ENCODE peak calls at places on chromosome 4, in four cellular contexts. R is BE2C, N is GM20000, S is breast epithelium. E is an unnamed sample.

GRCh38 chr4:101693842-101694398 is 96.6 kb upstream of the BANK1 start:
- DNase-seq in N (peak; percentile 9), R (no peak), S (no peak), E (no peak)

GRCh38 chr4:6894086-6894478 is 15.5 kb upstream of the TBC1D14 start:
- DNase-seq in S (no peak), R (no peak), N (no peak), E (no peak)

GRCh38 chr4:38266616-38267015 is 306.4 kb downstream of the PTTG2 start:
- DNase-seq in R (no peak), N (no peak), S (no peak), E (no peak)

GRCh38 chr4:161829631-161830030 is 334.2 kb downstream of the FSTL5 start:
- DNase-seq in R (no peak), N (no peak), S (no peak), E (no peak)

GRCh38 chr4:106306561-106306960 is 9.4 kb downstream of the TBCK start:
- DNase-seq in R (no peak), N (no peak), S (no peak), E (no peak)

GRCh38 chr4:105637409-105638258 is 70.9 kb downstream of the INTS12 start:
- DNase-seq in S (peak; percentile 53), N (peak; percentile 11), R (peak; percentile 79), E (peak; percentile 54)

GRCh38 chr4:74640111-74640903 is 154.0 kb downstream of the BTC start:
- DNase-seq in R (no peak), N (no peak), S (no peak), E (no peak)

GRCh38 chr4:108029321-108029720 is 39.6 kb downstream of the HADH start:
- DNase-seq in S (no peak), R (no peak), N (no peak), E (no peak)

GRCh38 chr4:88296413-88297052 is 12.2 kb upstream of the PPM1K start:
- DNase-seq in S (no peak), N (no peak), R (no peak), E (no peak)

GRCh38 chr4:147578057-147578476 is 39.1 kb upstream of the TMEM184C start:
- DNase-seq in S (no peak), N (no peak), R (no peak), E (no peak)

GRCh38 chr4:17358236-17358635 is 153.7 kb downstream of the QDPR start:
- DNase-seq in S (no peak), N (no peak), R (no peak), E (no peak)

GRCh38 chr4:96073446-96073845 is 233.6 kb downstream of the PDHA2 start:
- DNase-seq in R (no peak), S (no peak), N (no peak), E (no peak)

GRCh38 chr4:109827672-109828071 is at the start of gene RRH:
- DNase-seq in R (no peak), N (no peak), S (no peak), E (no peak)

GRCh38 chr4:144868309-144868708 is 222.4 kb downstream of the HHIP start:
- DNase-seq in R (no peak), N (no peak), S (no peak), E (no peak)

GRCh38 chr4:8644461-8644891 is 51.9 kb downstream of the CPZ start:
- DNase-seq in R (no peak), S (peak; percentile 35), N (no peak), E (peak; percentile 12)

GRCh38 chr4:69689530-69690111 is 36.6 kb upstream of the UGT2A1 start:
- DNase-seq in R (no peak), S (no peak), N (peak; percentile 16), E (no peak)

GRCh38 chr4:4831825-4832224 is 27.6 kb upstream of the MSX1 start:
- DNase-seq in N (no peak), S (no peak), R (no peak), E (no peak)

GRCh38 chr4:173252024-173252935 is 81.9 kb downstream of the HMGB2 start:
- DNase-seq in S (no peak), N (peak; percentile 45), R (no peak), E (no peak)

GRCh38 chr4:132063829-132064228 is 1085.3 kb upstream of the PCDH10 start:
- DNase-seq in N (no peak), S (no peak), R (peak; percentile 72), E (no peak)

GRCh38 chr4:62709618-62710252 is 1509.6 kb downstream of the ADGRL3 start:
- DNase-seq in N (peak; percentile 14), R (no peak), S (no peak), E (no peak)

GRCh38 chr4:28686618-28687017 is 1826.0 kb downstream of the STIM2 start:
- DNase-seq in S (no peak), N (peak; percentile 6), R (peak; percentile 80), E (no peak)

GRCh38 chr4:140637836-140638235 is 69.1 kb upstream of the UCP1 start:
- DNase-seq in S (no peak), R (peak; percentile 42), N (peak; percentile 74), E (no peak)

GRCh38 chr4:113872426-113873260 is 106.8 kb downstream of the ARSJ start:
- DNase-seq in S (no peak), N (no peak), R (no peak), E (no peak)

GRCh38 chr4:38387348-38387747 is 276.7 kb upstream of the KLF3 start:
- DNase-seq in R (peak; percentile 90), S (no peak), N (no peak), E (no peak)

GRCh38 chr4:34720563-34720962 is 1523.8 kb downstream of the ARAP2 start:
- DNase-seq in S (no peak), R (no peak), N (peak; percentile 3), E (no peak)

GRCh38 chr4:76569695-76570094 is 134.7 kb downstream of the SHROOM3 start:
- DNase-seq in R (no peak), S (no peak), N (no peak), E (no peak)

DNA sequence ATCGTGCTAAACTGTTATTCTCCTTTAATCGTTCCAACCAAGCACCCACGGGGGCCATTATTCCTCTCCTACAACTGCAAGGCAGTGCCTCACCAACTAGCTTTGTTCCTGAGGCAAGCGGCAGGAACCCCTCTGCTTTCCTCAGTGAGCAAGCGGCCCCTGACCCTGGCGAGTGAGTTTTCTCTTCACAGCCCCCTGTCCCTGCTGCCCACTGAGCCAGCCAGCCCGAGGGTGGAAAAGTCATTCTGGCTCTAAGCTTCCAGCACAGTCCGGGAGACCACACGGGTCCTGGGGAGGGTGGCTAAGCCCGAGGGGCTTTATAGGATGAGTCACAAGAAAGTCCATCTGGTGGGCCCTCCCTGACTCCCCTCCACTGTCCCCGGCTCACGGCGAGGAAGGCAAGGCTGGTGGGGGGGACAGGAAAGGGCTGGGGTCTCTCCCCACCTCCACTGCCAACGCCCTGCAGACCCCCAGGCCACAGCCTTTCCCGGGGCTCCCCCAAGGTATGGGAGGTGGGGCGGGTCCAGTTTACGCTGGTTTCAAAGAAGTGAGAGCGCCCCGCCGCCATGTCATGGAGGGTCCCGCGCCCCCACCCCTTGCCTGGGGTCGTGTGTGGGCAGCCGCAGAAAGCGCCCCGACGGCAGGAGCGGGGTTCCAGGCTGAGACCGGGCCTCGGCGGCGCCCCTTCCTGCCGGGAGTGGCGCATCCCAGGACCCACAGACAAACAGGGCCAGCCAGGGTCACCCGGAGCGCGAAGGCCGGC is 45.0 kb downstream of the CPLX1 start:
- DNase-seq in S (no peak), R (peak; percentile 29), N (no peak), E (no peak)
- TF ChIP-seq CTCF in S (no peak), R (no peak), N (no peak), E (no peak)

GRCh38 chr4:83082777-83083176 is 31.8 kb downstream of the PLAC8 start:
- DNase-seq in S (no peak), R (no peak), N (no peak), E (no peak)

GRCh38 chr4:83089759-83090158 is 24.8 kb downstream of the PLAC8 start:
- DNase-seq in R (no peak), N (no peak), S (no peak), E (no peak)

DNA sequence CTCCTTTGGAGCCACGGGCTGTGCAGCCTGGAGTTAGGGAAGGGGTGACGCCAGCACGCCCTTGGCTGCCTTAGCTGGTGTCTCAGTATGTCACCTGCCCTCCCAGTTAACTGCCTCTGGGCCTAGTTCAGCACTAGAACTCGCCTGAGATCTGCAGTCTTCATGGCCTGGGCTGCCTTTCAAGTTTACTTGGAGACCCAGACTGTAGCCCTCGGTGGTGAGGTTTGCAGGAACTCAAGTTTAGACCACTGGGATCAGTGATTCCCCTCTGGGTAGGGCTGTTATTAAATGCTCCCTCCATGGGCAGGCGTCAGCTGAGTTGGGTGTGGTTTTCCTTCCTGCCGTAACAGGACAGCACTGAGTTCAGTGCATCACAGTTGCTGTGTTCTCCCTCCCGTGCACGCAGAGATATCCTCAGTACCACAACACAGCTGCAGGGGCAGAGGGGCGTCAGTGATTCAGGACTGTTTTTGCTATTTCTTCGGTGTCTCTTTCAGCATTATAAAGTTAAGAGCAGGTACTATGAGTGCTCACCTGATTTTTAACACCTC is 30.5 kb downstream of the PLAC8 start:
- DNase-seq in S (no peak), N (no peak), R (no peak), E (no peak)
- TF ChIP-seq CTCF in S (no peak), N (no peak), R (no peak), E (no peak)

GRCh38 chr4:44869985-44870384 is 143.6 kb upstream of the GNPDA2 start:
- DNase-seq in R (no peak), N (no peak), S (no peak), E (no peak)

GRCh38 chr4:44869222-44869882 is 143.0 kb upstream of the GNPDA2 start:
- DNase-seq in S (no peak), R (no peak), N (no peak), E (no peak)
- TF ChIP-seq CTCF in S (no peak), R (peak; percentile 30), N (no peak), E (no peak)

GRCh38 chr4:2416564-2417195 is 1.8 kb downstream of the ZFYVE28 start:
- DNase-seq in R (no peak), S (no peak), N (peak; percentile 30), E (no peak)

GRCh38 chr4:2419814-2420213 is 1.1 kb downstream of the CFAP99 start:
- DNase-seq in S (no peak), N (no peak), R (no peak), E (no peak)

GRCh38 chr4:2417765-2418651 is at the start of gene ZFYVE28:
- DNase-seq in R (no peak), S (no peak), N (no peak), E (no peak)

GRCh38 chr4:2417196-2417764 is 1.2 kb downstream of the ZFYVE28 start:
- DNase-seq in N (peak; percentile 27), S (no peak), R (no peak), E (no peak)

DNA sequence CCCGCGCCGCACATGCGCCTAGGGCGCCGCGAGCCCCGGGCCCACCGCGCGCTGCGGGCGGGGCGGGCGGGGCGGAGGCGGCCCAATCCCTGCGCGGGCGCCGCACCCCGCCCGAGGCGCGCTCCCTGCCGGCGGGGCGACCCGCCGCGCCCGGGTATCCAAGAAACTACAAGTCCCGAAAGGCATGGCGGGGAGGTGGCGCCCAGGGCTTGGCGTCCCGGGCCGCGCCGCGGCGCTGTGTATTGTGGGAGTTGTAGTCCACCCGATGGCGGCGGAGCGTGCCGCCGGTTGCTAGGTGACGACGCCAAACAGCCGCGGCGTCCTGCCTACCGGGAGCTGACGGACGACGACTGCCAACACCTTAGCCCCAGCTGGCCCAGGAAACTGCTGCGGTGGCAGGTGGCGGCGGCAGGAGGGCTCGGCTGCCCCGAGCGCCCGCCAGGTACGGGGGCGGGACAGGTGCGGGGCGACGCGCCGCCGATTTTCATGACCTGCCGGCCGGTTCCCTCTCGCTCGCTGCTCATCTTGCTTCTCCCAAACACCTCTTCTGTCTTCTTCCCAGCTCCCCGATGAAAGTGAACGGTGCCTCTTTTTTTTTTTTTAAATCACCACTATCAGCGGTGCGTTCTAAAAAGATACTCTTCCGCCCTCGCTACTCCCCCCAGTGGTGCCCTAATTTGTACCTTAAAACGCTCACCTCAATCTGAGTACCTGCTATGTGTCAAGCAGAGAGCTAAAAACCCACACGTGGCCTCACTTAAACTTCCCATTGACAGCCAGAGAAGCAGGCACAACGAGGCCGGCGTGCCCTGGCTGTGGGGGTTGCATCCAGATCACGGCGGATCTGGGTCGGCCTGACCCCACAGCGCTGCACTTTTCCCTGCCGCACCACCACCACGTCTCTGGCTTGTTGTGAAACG is at the start of gene CFAP99:
- DNase-seq in N (peak; percentile 99), R (peak; percentile 98), S (peak; percentile 97), E (peak; percentile 93)
- TF ChIP-seq CTCF in N (no peak), R (peak; percentile 2), S (peak; percentile 11), E (no peak)

E was measured in mesothelial cell of epicardium.